ENCODE peak calls at places on chromosome 12, in five cellular contexts. U is HEK293T, F is AG08396, Q is endothelial cell of umbilical vein, Y is amniotic stem cell. I is an unnamed sample.

GRCh38 chr12:53053223-53054111 is 3.6 kb downstream of the TNS2 start:
- DNase-seq in Y (no peak), Q (peak), U (no peak), F (no peak), I (no peak)

GRCh38 chr12:47837190-47838171 is 17.8 kb upstream of the HDAC7 start:
- DNase-seq in Y (no peak), F (peak), Q (peak), U (peak), I (peak)

GRCh38 chr12:82593901-82594396 is 92.8 kb upstream of the TMTC2 start:
- DNase-seq in Y (no peak), U (no peak), Q (no peak), F (no peak), I (no peak)

GRCh38 chr12:117507547-117507946 is 146.1 kb upstream of the NOS1 start:
- DNase-seq in Y (no peak), Q (no peak), F (no peak), U (no peak), I (no peak)

GRCh38 chr12:6902448-6902847 is 2.2 kb upstream of the LRRC23 start:
- DNase-seq in Q (no peak), Y (no peak), F (no peak), U (no peak), I (no peak)

GRCh38 chr12:51683763-51684357 is 92.8 kb downstream of the SCN8A start:
- DNase-seq in U (no peak), F (peak), Q (peak), Y (peak), I (peak)

GRCh38 chr12:32768518-32768917 is 12.8 kb upstream of the YARS2 start:
- DNase-seq in Q (no peak), Y (no peak), F (no peak), U (no peak), I (no peak)

GRCh38 chr12:94244165-94245133 is 96.1 kb downstream of the PLXNC1 start:
- DNase-seq in U (no peak), F (no peak), Q (no peak), Y (no peak), I (no peak)

GRCh38 chr12:73266206-73266605 is 994.0 kb downstream of the TRHDE start:
- DNase-seq in F (no peak), U (no peak), Y (no peak), Q (no peak), I (no peak)

GRCh38 chr12:123483602-123484273 is 25.8 kb downstream of the SNRNP35 start:
- DNase-seq in Q (no peak), Y (no peak), F (no peak), U (no peak), I (no peak)

GRCh38 chr12:104910196-104910840 is 47.8 kb downstream of the SLC41A2 start:
- DNase-seq in U (no peak), Q (no peak), F (peak), Y (no peak), I (peak)

GRCh38 chr12:18183141-18183540 is 78.2 kb upstream of the PIK3C2G start:
- DNase-seq in F (no peak), Y (no peak), Q (no peak), U (no peak), I (no peak)

GRCh38 chr12:1666685-1667162 is 24.1 kb upstream of the ADIPOR2 start:
- DNase-seq in U (no peak), Y (no peak), Q (peak), F (no peak), I (no peak)

GRCh38 chr12:79409562-79409961 is 281.2 kb downstream of the PAWR start:
- DNase-seq in Q (peak), Y (peak), U (no peak), F (peak), I (peak)

GRCh38 chr12:106146987-106147386 is 8.2 kb upstream of the NUAK1 start:
- DNase-seq in Q (no peak), Y (no peak), F (no peak), U (no peak), I (no peak)

I was measured in GM03348.